ENCODE peak calls at places on chromosome 18, in four cellular contexts. Y is activated effector memory CD4-positive, alpha-beta T cell treated with anti-CD3 and anti-CD28 coated beads, Interleukin-2, amount 50 U/mL, for 16 hours; S is cardiac fibroblast; B is T-helper 22 cell. H is an unnamed sample.

GRCh38 chr18:12423820-12424219 is 16.1 kb downstream of the PRELID3A start:
- DNase-seq in B (no peak), S (no peak), Y (no peak), H (no peak)

GRCh38 chr18:51726614-51727013 is 529.1 kb upstream of the MEX3C start:
- DNase-seq in S (no peak), Y (no peak), B (no peak), H (no peak)

GRCh38 chr18:77131100-77131651 is 1.4 kb downstream of the MBP start:
- DNase-seq in S (no peak), B (no peak), Y (peak), H (peak)

GRCh38 chr18:31658670-31659573 is 25.5 kb downstream of the B4GALT6 start:
- DNase-seq in S (no peak), Y (no peak), B (no peak), H (no peak)

GRCh38 chr18:46324556-46324955 is 220.4 kb downstream of the HAUS1 start:
- DNase-seq in Y (no peak), S (peak), B (no peak), H (no peak)

GRCh38 chr18:31684279-31685096 is at the start of gene B4GALT6:
- DNase-seq in B (no peak), Y (peak), S (peak), H (no peak)

GRCh38 chr18:12478269-12479057 is 70.7 kb downstream of the PRELID3A start:
- DNase-seq in Y (no peak), S (no peak), B (no peak), H (no peak)

GRCh38 chr18:55018602-55019001 is 59.3 kb upstream of the CCDC68 start:
- DNase-seq in Y (no peak), S (peak), B (no peak), H (no peak)

GRCh38 chr18:77203071-77203470 is 46.6 kb upstream of the GALR1 start:
- DNase-seq in S (no peak), Y (no peak), B (no peak), H (no peak)

GRCh38 chr18:74492259-74492658 is 3.9 kb upstream of the CNDP2 start:
- DNase-seq in B (no peak), Y (no peak), S (no peak), H (no peak)

GRCh38 chr18:45518770-45519169 is 96.5 kb upstream of the SLC14A2 start:
- DNase-seq in S (no peak), Y (no peak), B (no peak), H (no peak)

GRCh38 chr18:48932822-48933510 is 17.8 kb downstream of the SMAD7 start:
- DNase-seq in B (no peak), Y (no peak), S (peak), H (no peak)

GRCh38 chr18:55779711-55780590 is 192.0 kb upstream of the TCF4 start:
- DNase-seq in S (peak), Y (no peak), B (no peak), H (no peak)

GRCh38 chr18:79385749-79386341 is 9.9 kb upstream of the NFATC1 start:
- DNase-seq in B (no peak), S (no peak), Y (no peak), H (no peak)

GRCh38 chr18:49955263-49955662 is 141.9 kb upstream of the ACAA2 start:
- DNase-seq in S (no peak), B (no peak), Y (no peak), H (no peak)

GRCh38 chr18:616380-616995 is 19.7 kb downstream of the CLUL1 start:
- DNase-seq in B (no peak), Y (no peak), S (peak), H (no peak)

GRCh38 chr18:67140495-67140894 is 376.0 kb downstream of the DSEL start:
- DNase-seq in Y (no peak), S (no peak), B (no peak), H (no peak)

GRCh38 chr18:74446178-74446577 is 10.9 kb downstream of the DIPK1C start:
- DNase-seq in Y (no peak), B (no peak), S (no peak), H (no peak)

GRCh38 chr18:22136395-22136794 is 33.0 kb upstream of the GATA6 start:
- DNase-seq in Y (no peak), S (peak), B (no peak), H (no peak)

GRCh38 chr18:59820663-59821062 is 79.1 kb upstream of the PMAIP1 start:
- DNase-seq in Y (no peak), B (no peak), S (peak), H (no peak)

GRCh38 chr18:23191232-23191631 is 55.9 kb downstream of the CABLES1 start:
- DNase-seq in Y (no peak), S (no peak), B (no peak), H (no peak)

GRCh38 chr18:2889761-2890192 is 43.0 kb downstream of the EMILIN2 start:
- DNase-seq in Y (peak), B (peak), S (peak), H (no peak)

GRCh38 chr18:48412339-48412929 is 3.3 kb upstream of the ZBTB7C start:
- DNase-seq in B (no peak), Y (no peak), S (peak), H (no peak)

GRCh38 chr18:48863432-48864065 is 87.2 kb downstream of the SMAD7 start:
- DNase-seq in S (no peak), B (no peak), Y (no peak), H (no peak)

GRCh38 chr18:9053814-9054213 is 48.7 kb upstream of the NDUFV2 start:
- DNase-seq in S (no peak), Y (no peak), B (no peak), H (no peak)

GRCh38 chr18:48539406-48540328 is 836 bp downstream of the CTIF start:
- DNase-seq in S (peak), Y (peak), B (no peak), H (peak)

GRCh38 chr18:68262697-68263293 is 452.1 kb downstream of the TMX3 start:
- DNase-seq in B (no peak), S (peak), Y (no peak), H (no peak)